ENCODE peak calls at places on chromosomes 2 and 18, in ten cellular contexts. H is heart right ventricle, Q is adrenal gland, C is tibial nerve, A is colonic mucosa, M is right lobe of liver, S is uterus, D is OCI-LY7, I is pancreas, Z is spleen. B is an unnamed sample.

GRCh38 chr2:223759569-223760430 is 77.6 kb downstream of the AP1S3 start:
- DNase-seq in H (no peak), Q (no peak), C (no peak), A (no peak), M (no peak), S (no peak), D (no peak), I (no peak), Z (no peak), B (no peak)

GRCh38 chr2:158232476-158232875 is 130.8 kb downstream of the UPP2 start:
- DNase-seq in H (no peak), Q (no peak), C (no peak), A (no peak), M (no peak), S (no peak), D (no peak), I (no peak), Z (no peak), B (no peak)

GRCh38 chr2:206256711-206257110 is 17.8 kb upstream of the ZDBF2 start:
- DNase-seq in H (no peak), Q (no peak), C (no peak), A (no peak), M (no peak), S (no peak), D (no peak), I (no peak), Z (no peak), B (no peak)

GRCh38 chr18:35968278-35968880 is 4.1 kb upstream of the RMP24 start:
- DNase-seq in H (no peak), Q (no peak), C (no peak), A (no peak), M (no peak), S (no peak), D (no peak), I (no peak), Z (no peak), B (no peak)

GRCh38 chr2:238650536-238650935 is 197.3 kb upstream of the TWIST2 start:
- DNase-seq in H (no peak), Q (no peak), C (no peak), A (no peak), M (no peak), S (no peak), D (no peak), I (no peak), Z (no peak), B (no peak)

GRCh38 chr2:149383340-149383739 is 53.0 kb downstream of the LYPD6 start:
- DNase-seq in H (no peak), Q (no peak), C (no peak), A (no peak), M (no peak), S (no peak), D (no peak), I (no peak), Z (no peak), B (no peak)

GRCh38 chr2:6186332-6187100 is 494.3 kb downstream of the SOX11 start:
- DNase-seq in H (no peak), Q (peak; percentile 71), C (no peak), A (peak; percentile 45), M (no peak), S (no peak), D (no peak), I (peak; percentile 67), Z (no peak), B (peak; percentile 14)

GRCh38 chr2:229660951-229661350 is 53.4 kb downstream of the DNER start:
- DNase-seq in H (no peak), Q (no peak), C (no peak), A (no peak), M (no peak), S (no peak), D (no peak), I (no peak), Z (no peak), B (no peak)

GRCh38 chr2:178404380-178404767 is 46.6 kb downstream of the PRKRA start:
- DNase-seq in H (no peak), Q (no peak), C (no peak), A (peak; percentile 24), M (no peak), S (no peak), D (peak; percentile 37), I (no peak), Z (no peak), B (peak; percentile 45)

GRCh38 chr2:55862673-55863390 is 60.8 kb downstream of the EFEMP1 start:
- DNase-seq in H (no peak), Q (no peak), C (peak; percentile 67), A (no peak), M (no peak), S (peak; percentile 56), D (no peak), I (no peak), Z (no peak), B (peak; percentile 39)

GRCh38 chr2:153622285-153622684 is 143.7 kb upstream of the RPRM start:
- DNase-seq in H (no peak), Q (no peak), C (no peak), A (no peak), M (no peak), S (no peak), D (no peak), I (no peak), Z (no peak), B (no peak)

GRCh38 chr2:211737282-211737681 is 801.3 kb downstream of the ERBB4 start:
- DNase-seq in H (no peak), Q (no peak), C (no peak), A (no peak), M (no peak), S (no peak), D (no peak), I (no peak), Z (no peak), B (no peak)

GRCh38 chr18:50320719-50321118 is 33.2 kb upstream of the CXXC1 start:
- DNase-seq in H (no peak), Q (no peak), C (no peak), A (no peak), M (no peak), S (no peak), D (no peak), I (no peak), Z (no peak), B (no peak)

GRCh38 chr2:36449213-36449612 is 93.6 kb downstream of the CRIM1 start:
- DNase-seq in H (no peak), Q (no peak), C (no peak), A (no peak), M (no peak), S (no peak), D (no peak), I (no peak), Z (no peak), B (no peak)

GRCh38 chr2:156852681-156853080 is 404.8 kb upstream of the GALNT5 start:
- DNase-seq in H (no peak), Q (no peak), C (no peak), A (no peak), M (no peak), S (no peak), D (no peak), I (no peak), Z (no peak), B (no peak)

GRCh38 chr2:12741361-12741760 is 24.6 kb downstream of the TRIB2 start:
- DNase-seq in H (no peak), Q (no peak), C (no peak), A (no peak), M (no peak), S (no peak), D (no peak), I (no peak), Z (no peak), B (no peak)

GRCh38 chr2:12734914-12735654 is 18.3 kb downstream of the TRIB2 start:
- DNase-seq in H (peak; percentile 61), Q (no peak), C (peak; percentile 52), A (no peak), M (no peak), S (no peak), D (no peak), I (no peak), Z (no peak), B (peak; percentile 32)

GRCh38 chr2:12737226-12738111 is 20.7 kb downstream of the TRIB2 start:
- DNase-seq in H (no peak), Q (no peak), C (no peak), A (no peak), M (no peak), S (no peak), D (no peak), I (no peak), Z (no peak), B (no peak)

GRCh38 chr2:12739721-12740254 is 23.1 kb downstream of the TRIB2 start:
- DNase-seq in H (no peak), Q (no peak), C (no peak), A (no peak), M (no peak), S (no peak), D (no peak), I (no peak), Z (no peak), B (no peak)

GRCh38 chr2:12738112-12738485 is 21.4 kb downstream of the TRIB2 start:
- DNase-seq in H (no peak), Q (no peak), C (peak; percentile 63), A (no peak), M (no peak), S (no peak), D (no peak), I (no peak), Z (no peak), B (no peak)
- H3K36me3 ChIP-seq in H (peaks cover 95% of the 10 kb centered on the region), Q (no peaks in the 10 kb centered on the region), C (no peaks in the 10 kb centered on the region), A (no peaks in the 10 kb centered on the region), M (no peaks in the 10 kb centered on the region), S (no peaks in the 10 kb centered on the region), D (no peaks in the 10 kb centered on the region), I (peaks cover 2% of the 10 kb centered on the region), Z (peaks cover 33% of the 10 kb centered on the region), B (no peaks in the 10 kb centered on the region)

GRCh38 chr2:216499641-216500218 is 1.1 kb downstream of the RPL37A start:
- DNase-seq in H (no peak), Q (no peak), C (no peak), A (peak; percentile 27), M (no peak), S (no peak), D (peak; percentile 39), I (no peak), Z (no peak), B (no peak)
- H3K27ac ChIP-seq in H (peak overlapping the region; percentile 78), Q (peak overlapping the region; percentile 88), C (peak overlapping the region; percentile 86), A (peak overlapping the region; percentile 81), M (no peak overlapping the region), S (peak overlapping the region; percentile 82), D (peak overlapping the region; percentile 67), I (peak overlapping the region; percentile 76), Z (peak overlapping the region; percentile 83), B (peak overlapping the region; percentile 84)

GRCh38 chr2:1631292-1632005 is 112.9 kb downstream of the PXDN start:
- DNase-seq in H (no peak), Q (no peak), C (no peak), A (peak; percentile 62), M (no peak), S (no peak), D (no peak), I (no peak), Z (no peak), B (no peak)
- H3K36me3 ChIP-seq in H (peaks cover 65% of the 10 kb centered on the region), Q (no peaks in the 10 kb centered on the region), C (no peaks in the 10 kb centered on the region), A (no peaks in the 10 kb centered on the region), M (no peaks in the 10 kb centered on the region), S (no peaks in the 10 kb centered on the region), D (no peaks in the 10 kb centered on the region), I (no peaks in the 10 kb centered on the region), Z (peaks cover 5% of the 10 kb centered on the region), B (peaks cover 5% of the 10 kb centered on the region)

DNA sequence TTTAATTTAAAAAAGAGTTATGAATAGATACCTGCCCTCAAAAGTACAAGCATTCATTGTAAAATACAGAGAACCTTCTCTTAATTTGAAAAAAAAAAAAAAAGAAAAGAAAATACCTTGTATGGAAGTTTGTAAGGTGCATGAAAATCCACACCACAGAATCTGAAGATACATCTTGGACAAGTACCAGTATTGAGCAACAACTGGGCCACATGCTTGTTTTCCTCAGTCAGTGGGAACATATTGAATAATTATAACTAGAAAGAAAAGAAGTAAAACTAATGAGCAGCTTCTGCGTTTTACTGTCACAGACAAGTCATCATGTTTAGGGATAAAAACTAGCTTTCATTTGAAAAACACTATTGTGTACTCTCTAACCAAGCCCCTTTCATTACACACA is 5.9 kb upstream of the PEX13 start:
- DNase-seq in H (no peak), Q (no peak), C (peak; percentile 57), A (no peak), M (no peak), S (no peak), D (no peak), I (no peak), Z (no peak), B (peak; percentile 49)
- H3K27ac ChIP-seq in H (no peak overlapping the region), Q (peak overlapping the region; percentile 65), C (peak overlapping the region; percentile 48), A (no peak overlapping the region), M (no peak overlapping the region), S (peak overlapping the region; percentile 3), D (no peak overlapping the region), I (peak overlapping the region; percentile 55), Z (no peak overlapping the region), B (peak overlapping the region; percentile 45)